ENCODE peak calls at places on chromosomes 11 and 22, in seven cellular contexts. U, R, Q, T, P, S and M are unnamed samples. For H3K9me3 and H3K36me3, the result is how much of the 10 kb centered on the place peaks cover.

GRCh38 chr11:8106679-8107078 is 25.7 kb downstream of the TUB start:
- DNase-seq in U (no peak), R (no peak), Q (no peak), T (no peak), P (no peak), S (no peak), M (no peak)

GRCh38 chr22:27880778-27881394 is 38.2 kb downstream of the PITPNB start:
- DNase-seq in U (no peak), R (peak), Q (peak), T (no peak), P (no peak), S (peak), M (peak)

GRCh38 chr11:35141538-35141937 is 2.6 kb downstream of the CD44 start:
- DNase-seq in U (no peak), R (peak), Q (peak), T (peak), P (peak), S (no peak), M (peak)

GRCh38 chr11:16158426-16158994 is 197.8 kb downstream of the SOX6 start:
- DNase-seq in U (no peak), R (no peak), Q (no peak), T (no peak), P (no peak), S (no peak), M (no peak)

GRCh38 chr11:122317337-122317736 is 201.3 kb upstream of the BLID start:
- DNase-seq in U (no peak), R (no peak), Q (no peak), T (no peak), P (no peak), S (peak), M (peak)

GRCh38 chr11:6693342-6694228 is 10.4 kb upstream of the MRPL17 start:
- DNase-seq in U (peak), R (peak), Q (peak), T (no peak), P (peak), S (peak), M (peak)

GRCh38 chr11:111602865-111603632 is 800 bp downstream of the SIK2 start:
- DNase-seq in U (no peak), R (no peak), Q (peak), T (peak), P (peak), S (peak), M (peak)

GRCh38 chr22:32076726-32077550 is 33.9 kb downstream of the SLC5A1 start:
- DNase-seq in U (no peak), R (no peak), Q (no peak), T (no peak), P (no peak), S (no peak), M (no peak)

GRCh38 chr11:78586452-78587046 is 11.9 kb upstream of the NARS2 start:
- DNase-seq in U (no peak), R (no peak), Q (peak), T (no peak), P (no peak), S (peak), M (no peak)

GRCh38 chr11:134530826-134531225 is 118.8 kb upstream of the B3GAT1 start:
- DNase-seq in U (no peak), R (no peak), Q (no peak), T (no peak), P (peak), S (no peak), M (no peak)

GRCh38 chr11:28836285-28837081 is 728.3 kb downstream of the METTL15 start:
- DNase-seq in U (no peak), R (no peak), Q (peak), T (no peak), P (no peak), S (peak), M (peak)

GRCh38 chr11:92152245-92152644 is 72.4 kb upstream of the FAT3 start:
- DNase-seq in U (no peak), R (no peak), Q (peak), T (peak), P (no peak), S (peak), M (no peak)

GRCh38 chr11:29801561-29801960 is 215.3 kb downstream of the KCNA4 start:
- DNase-seq in U (no peak), R (no peak), Q (no peak), T (no peak), P (no peak), S (no peak), M (no peak)

GRCh38 chr11:70415176-70415575 is 16.8 kb downstream of the CTTN start:
- DNase-seq in U (no peak), R (no peak), Q (peak), T (no peak), P (no peak), S (no peak), M (no peak)

GRCh38 chr11:15971215-15971546 is 385.2 kb downstream of the SOX6 start:
- DNase-seq in U (no peak), R (no peak), Q (no peak), T (no peak), P (no peak), S (no peak), M (no peak)

GRCh38 chr11:80414766-80415165 is 973.9 kb upstream of the TENM4 start:
- DNase-seq in U (no peak), R (no peak), Q (peak), T (no peak), P (no peak), S (peak), M (no peak)

GRCh38 chr11:79081441-79082124 is 359.2 kb downstream of the TENM4 start:
- DNase-seq in U (no peak), R (no peak), Q (no peak), T (no peak), P (peak), S (no peak), M (no peak)

GRCh38 chr22:43848366-43849171 is 13.7 kb downstream of the SULT4A1 start:
- DNase-seq in U (no peak), R (no peak), Q (peak), T (peak), P (no peak), S (no peak), M (peak)

GRCh38 chr22:42064629-42065028 is 6.0 kb downstream of the NAGA start:
- DNase-seq in U (no peak), R (no peak), Q (no peak), T (no peak), P (no peak), S (no peak), M (no peak)

GRCh38 chr22:33519140-33519973 is 400.9 kb downstream of the LARGE1 start:
- DNase-seq in U (no peak), R (no peak), Q (peak), T (no peak), P (no peak), S (peak), M (peak)

GRCh38 chr22:29079218-29079901 is 6.5 kb downstream of the KREMEN1 start:
- DNase-seq in U (no peak), R (no peak), Q (peak), T (no peak), P (no peak), S (peak), M (no peak)

GRCh38 chr11:123145220-123145619 is 49.8 kb downstream of the CLMP start:
- DNase-seq in U (peak), R (no peak), Q (peak), T (no peak), P (no peak), S (no peak), M (peak)

GRCh38 chr22:23684561-23685031 is 6.2 kb upstream of the RGL4 start:
- DNase-seq in U (no peak), R (no peak), Q (no peak), T (no peak), P (no peak), S (no peak), M (no peak)

GRCh38 chr11:15695096-15695721 is 580.5 kb downstream of the INSC start:
- DNase-seq in U (no peak), R (no peak), Q (no peak), T (no peak), P (no peak), S (no peak), M (no peak)

GRCh38 chr11:132427611-132428010 is 1057.2 kb downstream of the NTM start:
- DNase-seq in U (no peak), R (no peak), Q (no peak), T (no peak), P (no peak), S (no peak), M (peak)

GRCh38 chr22:50544078-50544745 is 1.5 kb upstream of the KLHDC7B start:
- DNase-seq in U (no peak), R (no peak), Q (no peak), T (peak), P (peak), S (peak), M (no peak)

GRCh38 chr11:2143652-2144548 is 4.7 kb upstream of the IGF2 start:
- DNase-seq in U (no peak), R (no peak), Q (peak), T (no peak), P (no peak), S (no peak), M (no peak)

GRCh38 chr11:71539017-71539416 is 1.2 kb downstream of the KRTAP5-8 start:
- DNase-seq in U (no peak), R (no peak), Q (no peak), T (no peak), P (no peak), S (no peak), M (no peak)

GRCh38 chr22:46072030-46072881 is 78.1 kb upstream of the PPARA start:
- DNase-seq in U (no peak), R (peak), Q (peak), T (peak), P (peak), S (peak), M (peak)

GRCh38 chr11:47905358-47906059 is 57.4 kb upstream of the NUP160 start:
- DNase-seq in U (no peak), R (no peak), Q (no peak), T (no peak), P (no peak), S (no peak), M (peak)

GRCh38 chr11:69588270-69588669 is 52.7 kb upstream of the CCND1 start:
- DNase-seq in U (no peak), R (no peak), Q (peak), T (no peak), P (no peak), S (no peak), M (peak)

GRCh38 chr22:17237031-17237668 is 17.9 kb upstream of the ADA2 start:
- DNase-seq in U (no peak), R (no peak), Q (no peak), T (no peak), P (no peak), S (no peak), M (no peak)

GRCh38 chr11:60917267-60917666 is 3.3 kb downstream of the TMEM109 start:
- DNase-seq in U (no peak), R (no peak), Q (no peak), T (no peak), P (no peak), S (no peak), M (no peak)

GRCh38 chr11:102111011-102111786 is 952 bp downstream of the YAP1 start:
- DNase-seq in U (peak), R (peak), Q (peak), T (peak), P (peak), S (peak), M (peak)

GRCh38 chr11:69377953-69378302 is 84.0 kb downstream of the MYEOV start:
- DNase-seq in U (no peak), R (no peak), Q (no peak), T (no peak), P (no peak), S (no peak), M (no peak)

GRCh38 chr11:64304032-64304315 is 1.4 kb upstream of the ESRRA start:
- DNase-seq in U (no peak), R (no peak), Q (no peak), T (no peak), P (no peak), S (no peak), M (no peak)

GRCh38 chr11:68959465-68960298 is 21.1 kb downstream of the MRGPRD start:
- DNase-seq in U (no peak), R (no peak), Q (no peak), T (no peak), P (no peak), S (no peak), M (no peak)

GRCh38 chr22:30182365-30182764 is 64.2 kb downstream of the LIF start:
- DNase-seq in U (no peak), R (no peak), Q (no peak), T (no peak), P (no peak), S (no peak), M (no peak)

GRCh38 chr11:23974046-23974445 is 522.8 kb upstream of the LUZP2 start:
- DNase-seq in U (no peak), R (no peak), Q (no peak), T (no peak), P (no peak), S (no peak), M (no peak)
- H3K4me3 ChIP-seq in U (no peak), R (no peak), Q (no peak), T (no peak), P (no peak), S (no peak), M (no peak)

DNA sequence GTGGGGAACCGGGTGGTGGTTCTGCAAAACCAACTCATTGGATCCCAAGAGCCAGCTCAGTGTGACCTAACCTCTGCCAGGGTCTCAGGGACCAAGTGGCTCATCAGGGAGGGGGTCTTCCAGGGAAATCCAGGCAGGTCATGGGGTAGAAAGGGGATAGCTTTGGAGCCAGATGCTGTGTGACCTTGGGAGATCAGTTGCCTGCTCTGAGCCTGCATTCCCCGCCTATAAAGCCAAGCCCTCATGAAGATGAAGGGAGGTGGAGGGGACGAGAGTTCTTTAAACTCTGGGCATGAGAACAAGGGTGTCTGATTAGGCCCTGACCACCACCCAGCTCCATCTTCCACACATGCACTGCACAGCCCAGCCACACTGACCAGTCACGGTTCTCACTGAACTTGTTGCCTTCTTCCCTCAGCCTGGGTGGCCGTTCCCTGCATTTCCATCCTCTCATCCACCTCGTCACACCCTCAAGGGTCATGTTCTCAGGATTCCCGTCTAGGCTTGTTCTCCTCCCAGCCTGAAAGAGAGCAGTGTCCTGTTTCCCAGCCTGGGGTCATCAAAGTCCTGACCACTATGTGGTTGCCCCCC is 475.5 kb downstream of the TBC1D22A start:
- DNase-seq in U (no peak), R (no peak), Q (no peak), T (no peak), P (no peak), S (no peak), M (no peak)
- H3K9me3 ChIP-seq in U (under half), R (under half), Q (under half), T (under half), P (under half), S (under half), M (under half)

GRCh38 chr11:12216542-12217422 is 106.4 kb downstream of the MICAL2 start:
- DNase-seq in U (no peak), R (no peak), Q (no peak), T (no peak), P (no peak), S (no peak), M (no peak)
- H3K36me3 ChIP-seq in U (half or more), R (half or more), Q (under half), T (under half), P (half or more), S (under half), M (half or more)

DNA sequence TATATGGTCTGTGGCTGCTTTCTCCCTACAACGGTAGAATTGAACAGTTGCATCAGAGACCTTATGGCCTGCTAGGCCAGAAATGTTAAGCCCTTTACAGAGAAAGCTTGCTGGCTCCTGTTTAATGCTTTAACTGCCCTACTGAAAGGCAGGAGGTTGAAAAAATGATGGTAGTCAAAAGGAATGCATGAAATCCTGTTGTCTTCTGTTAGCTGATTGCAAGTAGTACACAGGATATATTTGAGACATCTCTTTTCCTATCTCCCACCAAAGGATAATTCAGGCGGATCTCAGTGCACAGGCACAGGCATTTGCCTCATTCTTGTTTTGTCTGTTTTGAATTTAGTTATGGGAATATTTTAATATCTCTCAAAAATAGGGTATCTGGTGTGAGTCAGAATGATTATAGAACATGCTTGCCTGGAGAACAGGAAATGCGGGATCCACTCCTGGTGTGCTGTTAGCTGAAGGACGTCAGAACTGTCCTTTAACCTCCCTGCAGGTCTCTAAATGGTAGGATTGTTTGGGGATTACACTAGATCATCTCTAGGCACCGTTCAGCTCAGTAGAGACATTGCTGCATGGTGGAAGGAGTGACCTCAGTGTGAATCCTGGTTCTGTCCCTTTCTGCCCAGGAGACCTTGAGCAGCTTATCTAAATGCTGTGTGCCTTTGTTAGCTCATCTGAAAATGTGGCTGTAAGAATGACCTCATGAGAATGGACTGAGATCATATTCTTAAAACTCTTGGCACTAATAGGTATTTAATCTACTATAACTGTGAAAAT is 49.5 kb downstream of the PACS1 start:
- DNase-seq in U (no peak), R (no peak), Q (peak), T (no peak), P (no peak), S (peak), M (peak)
- H3K4me3 ChIP-seq in U (no peak), R (no peak), Q (peak), T (no peak), P (no peak), S (peak), M (no peak)

DNA sequence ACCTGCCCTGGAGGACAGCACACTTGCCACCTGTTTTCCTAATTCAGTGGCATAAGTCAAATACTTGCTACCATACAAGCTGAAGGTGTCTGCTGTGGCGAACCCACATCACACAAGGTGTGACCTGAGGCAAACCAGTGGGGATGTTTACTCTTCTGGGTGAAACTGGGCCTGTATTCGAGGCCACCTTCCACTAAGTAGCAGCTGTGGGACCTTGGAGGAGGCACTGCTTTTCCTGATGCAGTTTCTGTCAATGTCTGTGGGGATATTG is 927.4 kb downstream of the BRD1 start:
- DNase-seq in U (no peak), R (no peak), Q (no peak), T (no peak), P (no peak), S (no peak), M (no peak)
- H3K9me3 ChIP-seq in U (under half), R (under half), Q (under half), T (under half), P (under half), S (under half), M (under half)

GRCh38 chr22:36331306-36331911 is 56.4 kb downstream of the MYH9 start:
- DNase-seq in U (peak), R (peak), Q (peak), T (peak), P (no peak), S (peak), M (peak)

GRCh38 chr22:36331912-36332622 is 55.7 kb downstream of the MYH9 start:
- DNase-seq in U (no peak), R (peak), Q (peak), T (peak), P (no peak), S (peak), M (peak)

GRCh38 chr22:36329217-36330078 is 58.3 kb downstream of the MYH9 start:
- DNase-seq in U (peak), R (peak), Q (peak), T (no peak), P (no peak), S (peak), M (peak)

GRCh38 chr22:36330127-36330526 is 57.6 kb downstream of the MYH9 start:
- DNase-seq in U (no peak), R (no peak), Q (no peak), T (no peak), P (no peak), S (no peak), M (no peak)

DNA sequence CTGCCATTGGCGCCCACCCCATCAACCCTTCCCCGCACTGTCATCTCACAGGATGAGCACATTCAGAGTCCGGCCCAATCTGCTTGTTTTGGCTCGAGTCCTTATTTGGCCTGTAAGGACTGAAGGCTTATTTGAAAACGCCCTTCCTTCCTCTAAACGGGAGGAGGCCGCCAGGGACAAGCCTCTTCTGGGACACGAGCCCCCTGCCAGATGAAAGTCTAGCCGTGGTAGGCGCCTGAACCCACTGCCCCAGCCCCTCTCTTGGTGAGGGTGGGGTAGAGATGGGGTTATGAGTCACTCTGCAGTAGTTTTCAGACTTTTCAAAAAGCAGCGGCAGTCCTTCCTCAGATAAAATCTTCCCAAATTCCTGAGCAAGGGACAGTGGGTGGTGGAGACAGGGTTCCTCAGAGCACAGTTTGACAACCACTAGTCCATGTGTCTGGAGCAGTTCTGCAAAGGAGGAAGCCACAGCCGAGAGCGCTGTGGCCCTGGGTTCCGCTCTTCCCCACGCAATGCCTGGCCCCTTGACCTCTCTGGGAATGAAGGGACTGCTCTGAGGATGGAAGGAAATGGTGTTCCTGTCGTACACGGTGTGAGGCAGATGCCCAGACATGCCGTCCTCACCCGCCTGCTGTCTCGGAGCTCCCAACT is 57.0 kb downstream of the MYH9 start:
- DNase-seq in U (peak), R (no peak), Q (peak), T (peak), P (no peak), S (peak), M (peak)
- H3K36me3 ChIP-seq in U (under half), R (under half), Q (half or more), T (half or more), P (under half), S (under half), M (half or more)